ENCODE peak calls at places on chromosome 13, in four cellular contexts. J is AG04450, K is left ventricle myocardium inferior, E is fibroblast of the aortic adventitia. F is an unnamed sample.

GRCh38 chr13:40432018-40432978 is 234.1 kb downstream of the FOXO1 start:
- DNase-seq in J (no peak), E (no peak), K (no peak), F (no peak)

GRCh38 chr13:33676700-33677048 is 141.3 kb upstream of the RFC3 start:
- DNase-seq in E (peak), K (peak), J (peak), F (peak)

GRCh38 chr13:49995535-49996165 is 1.2 kb upstream of the TRIM13 start:
- DNase-seq in E (peak), J (no peak), K (no peak), F (peak)

GRCh38 chr13:60158321-60158801 is 5.4 kb downstream of the DIAPH3 start:
- DNase-seq in E (no peak), J (no peak), K (no peak), F (no peak)

GRCh38 chr13:97414392-97414791 is 19.6 kb upstream of the RAP2A start:
- DNase-seq in E (no peak), K (no peak), J (no peak), F (no peak)

GRCh38 chr13:98678741-98679140 is 73.7 kb downstream of the SLC15A1 start:
- DNase-seq in J (no peak), K (no peak), E (no peak), F (no peak)

GRCh38 chr13:47190696-47191095 is 293.8 kb upstream of the HTR2A start:
- DNase-seq in E (no peak), K (no peak), J (no peak), F (no peak)

GRCh38 chr13:114099918-114100445 is 32.4 kb downstream of the RASA3 start:
- DNase-seq in K (no peak), E (peak), J (no peak), F (peak)

GRCh38 chr13:98429977-98430785 is 146.7 kb downstream of the STK24 start:
- DNase-seq in J (no peak), K (no peak), E (no peak), F (peak)

GRCh38 chr13:85313761-85314503 is 485.3 kb downstream of the SLITRK6 start:
- DNase-seq in E (no peak), K (no peak), J (no peak), F (peak)

GRCh38 chr13:39038569-39038898 is 278 bp downstream of the NHLRC3 start:
- DNase-seq in J (no peak), K (no peak), E (no peak), F (peak)

GRCh38 chr13:65787087-65787486 is 1443.0 kb downstream of the PCDH9 start:
- DNase-seq in E (peak), J (no peak), K (no peak), F (no peak)

GRCh38 chr13:83065136-83065535 is 817.1 kb downstream of the SLITRK1 start:
- DNase-seq in E (peak), J (no peak), K (no peak), F (peak)

GRCh38 chr13:19266979-19267378 is 85.4 kb upstream of the TUBA3C start:
- DNase-seq in K (no peak), J (no peak), E (no peak), F (no peak)

GRCh38 chr13:113952151-113952982 is 21.5 kb downstream of the C13orf46 start:
- DNase-seq in E (no peak), K (peak), J (no peak), F (no peak)

GRCh38 chr13:112442483-112443090 is 66.4 kb downstream of the SPACA7 start:
- DNase-seq in E (no peak), K (no peak), J (no peak), F (peak)

GRCh38 chr13:20411638-20412342 is 113.9 kb downstream of the CRYL1 start:
- DNase-seq in E (no peak), K (no peak), J (no peak), F (no peak)

GRCh38 chr13:60335531-60335930 is 61.5 kb upstream of the TDRD3 start:
- DNase-seq in E (peak), J (no peak), K (no peak), F (peak)

GRCh38 chr13:63190219-63190618 is 1774.6 kb upstream of the PCDH20 start:
- DNase-seq in K (no peak), J (no peak), E (no peak), F (no peak)

GRCh38 chr13:113855012-113855921 is 8.6 kb downstream of the GAS6 start:
- DNase-seq in K (peak), J (no peak), E (no peak), F (peak)

GRCh38 chr13:77696863-77697207 is 652 bp upstream of the SLAIN1 start:
- DNase-seq in J (no peak), K (no peak), E (no peak), F (no peak)

GRCh38 chr13:77699059-77699680 is 1.7 kb downstream of the SLAIN1 start:
- DNase-seq in E (no peak), J (no peak), K (no peak), F (no peak)

GRCh38 chr13:77697208-77698103 is at the start of gene SLAIN1:
- DNase-seq in E (no peak), J (no peak), K (peak), F (no peak)

GRCh38 chr13:77696006-77696862 is 1.3 kb upstream of the SLAIN1 start:
- DNase-seq in E (no peak), J (no peak), K (no peak), F (no peak)

GRCh38 chr13:77698211-77699058 is 948 bp downstream of the SLAIN1 start:
- DNase-seq in K (peak), J (no peak), E (no peak), F (no peak)
- TF ChIP-seq CTCF in K (no peak), J (no peak), E (no peak), F (no peak)

GRCh38 chr13:79405831-79406596 is at the start of gene RBM26:
- DNase-seq in K (peak), E (peak), J (peak), F (peak)
- TF ChIP-seq CTCF in K (peak), E (peak), J (no peak), F (peak)

DNA sequence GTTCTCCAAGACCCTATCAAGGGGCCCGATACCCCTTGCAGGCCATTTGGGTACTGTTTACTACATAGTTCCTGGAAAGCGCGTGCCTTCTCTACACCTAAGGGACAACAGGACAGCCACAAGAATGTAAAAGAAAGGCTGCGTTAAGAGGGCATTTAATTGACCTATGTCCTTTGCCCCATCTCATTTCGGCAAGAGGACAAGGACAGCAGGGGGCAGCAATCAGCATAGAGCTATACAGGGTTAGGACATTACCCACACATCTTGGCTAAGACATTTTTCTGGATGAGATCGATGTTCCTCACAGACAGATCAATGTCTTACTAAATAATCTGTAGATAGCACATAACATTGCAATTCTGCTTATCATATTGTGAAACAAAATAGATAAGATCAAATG is 41.2 kb downstream of the FLT3 start:
- DNase-seq in K (no peak), J (no peak), E (peak), F (peak)
- TF ChIP-seq CTCF in K (peak), J (peak), E (peak), F (peak)

GRCh38 chr13:89066868-89067466 is 1395.8 kb downstream of the SLITRK5 start:
- DNase-seq in J (no peak), E (peak), K (no peak), F (peak)
- TF ChIP-seq CTCF in J (peak), E (peak), K (peak), F (peak)

GRCh38 chr13:74325106-74325505 is 190.9 kb upstream of the KLF12 start:
- DNase-seq in K (no peak), E (peak), J (peak), F (peak)
- TF ChIP-seq CTCF in K (no peak), E (no peak), J (no peak), F (no peak)

GRCh38 chr13:44978328-44978727 is 10.9 kb downstream of the NUFIP1 start:
- DNase-seq in K (no peak), E (no peak), J (no peak), F (no peak)
- TF ChIP-seq CTCF in K (no peak), E (no peak), J (no peak), F (peak)